ENCODE peak calls at places on chromosomes 1 and 21, in nine cellular contexts. B is tibial artery; X is skeletal muscle cell; E is uterus; N is HepG2; A is neural progenitor cell; G is OCI-LY7; Q is naive thymus-derived CD4-positive, alpha-beta T cell; L is right lobe of liver. V is an unnamed sample.

GRCh38 chr1:225813250-225813964 is 3.5 kb downstream of the EPHX1 start:
- DNase-seq in B (no peak), X (peak; percentile 32), E (peak; percentile 84), N (peak; percentile 100), A (peak; percentile 37), G (peak; percentile 26), Q (no peak), L (peak; percentile 94), V (no peak)

GRCh38 chr1:211639500-211640361 is 35.7 kb downstream of the NEK2 start:
- DNase-seq in B (peak; percentile 69), X (peak; percentile 97), E (no peak), N (peak; percentile 78), A (no peak), G (no peak), Q (no peak), L (peak; percentile 39), V (no peak)

GRCh38 chr1:31855038-31855845 is 39.4 kb upstream of the SPOCD1 start:
- DNase-seq in B (no peak), X (peak; percentile 21), E (no peak), N (peak; percentile 45), A (no peak), G (no peak), Q (no peak), L (no peak), V (no peak)

GRCh38 chr1:41009466-41009865 is 12.1 kb downstream of the SLFNL1 start:
- DNase-seq in B (peak; percentile 15), X (no peak), E (no peak), N (no peak), A (no peak), G (no peak), Q (no peak), L (no peak), V (no peak)

GRCh38 chr1:78370779-78371482 is 119.8 kb upstream of the PTGFR start:
- DNase-seq in B (no peak), X (peak; percentile 84), E (no peak), N (no peak), A (no peak), G (no peak), Q (no peak), L (no peak), V (no peak)

GRCh38 chr1:45526135-45526644 is 4.5 kb upstream of the PRDX1 start:
- DNase-seq in B (no peak), X (no peak), E (no peak), N (peak; percentile 77), A (no peak), G (no peak), Q (no peak), L (peak; percentile 65), V (no peak)

GRCh38 chr1:192441492-192441891 is 124.7 kb downstream of the RGS21 start:
- DNase-seq in B (no peak), X (no peak), E (no peak), N (no peak), A (no peak), G (no peak), Q (no peak), L (no peak), V (no peak)

GRCh38 chr21:42850866-42851391 is 28.4 kb downstream of the WDR4 start:
- DNase-seq in B (no peak), X (no peak), E (no peak), N (no peak), A (peak; percentile 30), G (peak; percentile 34), Q (peak; percentile 39), L (no peak), V (peak; percentile 32)

GRCh38 chr1:184291701-184292100 is 95.1 kb upstream of the C1orf21 start:
- DNase-seq in B (no peak), X (no peak), E (no peak), N (no peak), A (no peak), G (no peak), Q (no peak), L (no peak), V (no peak)

GRCh38 chr21:15250384-15250783 is 185.6 kb upstream of the NRIP1 start:
- DNase-seq in B (no peak), X (no peak), E (no peak), N (no peak), A (no peak), G (no peak), Q (no peak), L (no peak), V (no peak)

GRCh38 chr1:101309334-101310221 is 72.8 kb downstream of the S1PR1 start:
- DNase-seq in B (no peak), X (no peak), E (peak; percentile 37), N (peak; percentile 35), A (peak; percentile 71), G (peak; percentile 70), Q (peak; percentile 53), L (peak; percentile 59), V (peak; percentile 99)

GRCh38 chr1:146001734-146002133 is 5.4 kb upstream of the TXNIP start:
- DNase-seq in B (no peak), X (no peak), E (no peak), N (no peak), A (no peak), G (no peak), Q (no peak), L (no peak), V (no peak)

GRCh38 chr1:145996433-145997155 is at the start of gene TXNIP:
- DNase-seq in B (peak; percentile 99), X (peak; percentile 98), E (peak; percentile 99), N (peak; percentile 94), A (peak; percentile 98), G (peak; percentile 95), Q (peak; percentile 91), L (peak; percentile 99), V (no peak)

GRCh38 chr1:145997156-145998023 is 1.0 kb upstream of the TXNIP start:
- DNase-seq in B (peak; percentile 74), X (peak; percentile 53), E (peak; percentile 74), N (peak; percentile 26), A (no peak), G (peak; percentile 75), Q (peak; percentile 57), L (peak; percentile 47), V (peak; percentile 63)

GRCh38 chr1:145995964-145996432 is 381 bp downstream of the TXNIP start:
- DNase-seq in B (peak; percentile 64), X (no peak), E (peak; percentile 46), N (no peak), A (peak; percentile 37), G (no peak), Q (no peak), L (no peak), V (no peak)

DNA sequence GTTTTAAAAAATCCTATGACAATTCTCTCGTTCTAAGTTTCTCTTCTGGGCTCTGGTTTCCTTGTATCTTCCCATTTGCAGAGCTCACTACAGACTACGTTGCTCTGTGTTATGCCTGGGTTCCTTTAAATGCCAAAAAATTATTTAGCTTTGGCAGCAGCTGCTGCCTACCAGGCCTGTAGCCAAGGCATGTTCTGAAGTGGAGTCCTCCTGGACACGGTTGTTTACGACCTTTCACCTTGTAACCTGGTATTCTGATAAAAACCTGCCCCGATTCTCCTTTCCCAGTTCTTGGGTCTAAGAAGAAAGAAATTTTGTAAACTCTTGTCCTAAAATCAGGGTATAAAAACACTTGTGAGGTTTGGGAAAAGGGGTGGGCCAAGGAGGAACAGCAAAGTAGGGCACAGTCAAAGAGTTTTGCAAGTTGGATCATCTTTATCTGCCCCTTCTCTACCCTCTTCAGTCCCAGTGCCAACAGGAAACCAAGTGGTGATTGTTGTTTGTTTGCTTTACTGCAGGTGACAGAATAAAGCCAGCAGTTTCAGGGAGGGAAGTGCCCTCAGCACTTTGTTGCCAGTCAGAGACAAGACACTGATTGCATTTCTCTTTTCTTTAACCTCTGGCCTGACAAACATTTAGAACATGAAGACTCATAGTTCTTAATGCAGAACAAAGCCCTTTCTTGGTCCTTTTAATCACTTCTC is 3.1 kb upstream of the TXNIP start:
- DNase-seq in B (peak; percentile 78), X (no peak), E (peak; percentile 77), N (no peak), A (no peak), G (peak; percentile 46), Q (no peak), L (peak; percentile 81), V (peak; percentile 54)
- H3K4me3 ChIP-seq in B (peak overlapping the region; percentile 1), X (no peak overlapping the region), E (peak overlapping the region; percentile 4), N (no peak overlapping the region), A (no peak overlapping the region), G (no peak overlapping the region), Q (peak overlapping the region; percentile 97), L (peak overlapping the region; percentile 3), V (no peak overlapping the region)

GRCh38 chr1:182604128-182604834 is at the start of gene RGS16:
- DNase-seq in B (peak; percentile 97), X (no peak), E (peak; percentile 90), N (no peak), A (peak; percentile 92), G (peak; percentile 96), Q (peak; percentile 95), L (peak; percentile 96), V (peak; percentile 83)

GRCh38 chr1:182601926-182602325 is 2.3 kb downstream of the RGS16 start:
- DNase-seq in B (no peak), X (no peak), E (no peak), N (no peak), A (no peak), G (peak; percentile 31), Q (no peak), L (no peak), V (no peak)

GRCh38 chr1:182602945-182603645 is 1.1 kb downstream of the RGS16 start:
- DNase-seq in B (peak; percentile 75), X (no peak), E (no peak), N (no peak), A (no peak), G (peak; percentile 53), Q (no peak), L (no peak), V (no peak)

GRCh38 chr1:182604835-182605164 is 611 bp upstream of the RGS16 start:
- DNase-seq in B (no peak), X (no peak), E (no peak), N (no peak), A (no peak), G (no peak), Q (no peak), L (no peak), V (no peak)

GRCh38 chr1:182603646-182604127 is 502 bp downstream of the RGS16 start:
- DNase-seq in B (no peak), X (no peak), E (no peak), N (no peak), A (peak; percentile 37), G (peak; percentile 60), Q (peak; percentile 35), L (no peak), V (no peak)
- H3K4me3 ChIP-seq in B (peak overlapping the region; percentile 48), X (peak overlapping the region; percentile 57), E (peak overlapping the region; percentile 31), N (no peak overlapping the region), A (peak overlapping the region; percentile 42), G (peak overlapping the region; percentile 80), Q (peak overlapping the region; percentile 59), L (peak overlapping the region; percentile 47), V (peak overlapping the region; percentile 2)

GRCh38 chr21:46441961-46442498 is 16.7 kb upstream of the DIP2A start:
- DNase-seq in B (peak; percentile 55), X (no peak), E (no peak), N (no peak), A (no peak), G (no peak), Q (no peak), L (no peak), V (no peak)
- H3K4me3 ChIP-seq in B (no peak overlapping the region), X (no peak overlapping the region), E (no peak overlapping the region), N (no peak overlapping the region), A (no peak overlapping the region), G (no peak overlapping the region), Q (no peak overlapping the region), L (no peak overlapping the region), V (no peak overlapping the region)

DNA sequence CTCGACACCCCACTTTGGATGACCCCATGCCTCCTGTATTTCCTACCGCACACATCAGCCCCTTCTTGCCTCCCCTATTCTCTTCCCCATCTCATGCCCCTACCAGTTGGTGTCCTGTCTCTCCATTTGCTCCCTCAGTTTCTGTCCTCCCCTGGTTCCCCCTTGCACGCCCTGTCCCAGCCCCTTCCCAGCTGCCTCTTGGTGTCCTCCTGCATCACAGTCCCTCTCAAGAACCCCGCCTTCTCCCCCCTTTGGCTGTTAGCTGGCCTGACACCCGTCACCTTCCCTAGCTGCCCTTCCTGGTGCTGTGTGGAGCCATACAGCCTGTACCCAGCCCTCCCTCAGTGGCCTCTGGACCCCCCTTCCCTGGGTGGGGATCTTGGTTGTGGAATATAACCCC is 41.5 kb upstream of the NFASC start:
- DNase-seq in B (no peak), X (no peak), E (no peak), N (no peak), A (peak; percentile 32), G (no peak), Q (no peak), L (no peak), V (no peak)
- H3K4me3 ChIP-seq in B (peak overlapping the region; percentile 56), X (peak overlapping the region; percentile 50), E (peak overlapping the region; percentile 56), N (no peak overlapping the region), A (peak overlapping the region; percentile 63), G (no peak overlapping the region), Q (no peak overlapping the region), L (no peak overlapping the region), V (no peak overlapping the region)

V was measured in Jurkat, Clone E6-1.